ENCODE peak calls at places on chromosomes 4 and X, in nine cellular contexts. R, G, T, A, Y, L, B, N and J are unnamed samples.

GRCh38 chrX:37984880-37985279 is 21.5 kb upstream of the SYTL5 start:
- DNase-seq in T (no peak), B (no peak), N (no peak), Y (no peak), L (no peak), R (no peak), G (no peak), A (no peak), J (no peak)

GRCh38 chr4:68373513-68373912 is 23.6 kb upstream of the YTHDC1 start:
- DNase-seq in G (no peak), N (no peak), A (peak), L (peak), T (peak), Y (no peak), R (peak), B (peak), J (peak)

GRCh38 chr4:123673971-123674370 is 277.4 kb downstream of the SPRY1 start:
- DNase-seq in R (no peak), G (no peak), N (no peak), Y (no peak), T (no peak), A (no peak), L (no peak), B (peak), J (peak)

GRCh38 chrX:7389576-7389975 is 241.6 kb upstream of the PUDP start:
- DNase-seq in R (no peak), A (no peak), G (no peak), B (no peak), N (no peak), T (no peak), L (no peak), Y (no peak), J (no peak)

GRCh38 chr4:95537967-95538485 is 10.7 kb downstream of the UNC5C start:
- DNase-seq in G (no peak), R (no peak), B (no peak), T (no peak), A (no peak), N (no peak), L (no peak), Y (no peak), J (no peak)

GRCh38 chrX:34365482-34365881 is 233.4 kb upstream of the FAM47A start:
- DNase-seq in R (peak), T (peak), Y (no peak), B (peak), A (no peak), L (no peak), N (no peak), G (no peak), J (peak)

GRCh38 chr4:48100248-48100647 is 33.8 kb downstream of the TXK start:
- DNase-seq in G (no peak), B (no peak), N (no peak), T (no peak), Y (no peak), A (no peak), L (no peak), R (no peak), J (no peak)

GRCh38 chr4:335515-335914 is 2.1 kb upstream of the ZNF141 start:
- DNase-seq in T (no peak), A (no peak), B (no peak), Y (no peak), R (no peak), N (no peak), L (no peak), G (no peak), J (no peak)

GRCh38 chrX:40148439-40149285 is 50.9 kb upstream of the BCOR start:
- DNase-seq in Y (no peak), A (no peak), T (no peak), N (no peak), G (no peak), R (no peak), L (no peak), B (no peak), J (no peak)

GRCh38 chr4:108100827-108101226 is 67.9 kb downstream of the LEF1 start:
- DNase-seq in A (no peak), G (no peak), B (no peak), T (no peak), N (no peak), R (no peak), Y (no peak), L (no peak), J (no peak)

GRCh38 chrX:17922303-17922702 is 61.2 kb upstream of the RAI2 start:
- DNase-seq in N (no peak), R (no peak), B (no peak), L (no peak), G (no peak), A (no peak), T (peak), Y (peak), J (no peak)

GRCh38 chr4:70505152-70505748 is 13.1 kb upstream of the AMTN start:
- DNase-seq in Y (peak), G (no peak), L (peak), N (peak), B (peak), R (peak), T (peak), A (peak), J (peak)

GRCh38 chr4:139278450-139278849 is 1.6 kb downstream of the MGARP start:
- DNase-seq in B (no peak), A (no peak), Y (no peak), G (no peak), T (no peak), N (no peak), R (no peak), L (no peak), J (no peak)

GRCh38 chr4:82515705-82516104 is 46.1 kb downstream of the TMEM150C start:
- DNase-seq in T (peak), B (peak), Y (no peak), R (no peak), L (no peak), G (no peak), A (no peak), N (no peak), J (peak)

GRCh38 chr4:38387348-38387747 is 276.7 kb upstream of the KLF3 start:
- DNase-seq in A (no peak), L (no peak), N (no peak), T (peak), R (no peak), G (no peak), Y (peak), B (peak), J (peak)

GRCh38 chr4:151202381-151202780 is 74.6 kb upstream of the PRSS48 start:
- DNase-seq in B (no peak), L (no peak), N (no peak), R (no peak), T (no peak), Y (no peak), A (no peak), G (no peak), J (no peak)

GRCh38 chr4:99506781-99507180 is 4.0 kb upstream of the C4orf17 start:
- DNase-seq in B (peak), A (no peak), L (no peak), T (no peak), N (no peak), Y (peak), G (no peak), R (no peak), J (peak)

GRCh38 chrX:46561931-46562721 is 11.4 kb upstream of the CHST7 start:
- DNase-seq in L (no peak), G (no peak), B (peak), A (no peak), N (peak), T (no peak), R (no peak), Y (peak), J (no peak)

GRCh38 chr4:106095408-106095807 is 200.1 kb downstream of the NPNT start:
- DNase-seq in B (no peak), A (no peak), T (no peak), N (no peak), Y (no peak), G (no peak), L (no peak), R (no peak), J (no peak)

GRCh38 chr4:127772769-127773671 is 9.1 kb upstream of the HSPA4L start:
- DNase-seq in N (no peak), T (no peak), G (no peak), A (no peak), B (no peak), L (no peak), R (no peak), Y (no peak), J (no peak)

GRCh38 chrX:150873616-150874015 is 24.9 kb downstream of the CD99L2 start:
- DNase-seq in T (no peak), B (peak), G (peak), L (no peak), R (no peak), A (peak), N (peak), Y (no peak), J (peak)